ENCODE peak calls at places on chromosome 5, in ten cellular contexts. One of them, this sample, is unnamed.

GRCh38 chr5:126515337-126515736 is 79.7 kb downstream of the ALDH7A1 start:
- DNase-seq in left lung: no peak
- DNase-seq in choroid plexus epithelial cell: no peak
- DNase-seq in A549: no peak
- DNase-seq in Panc1: no peak
- DNase-seq in cardiac muscle cell: no peak
- DNase-seq in colonic mucosa: no peak
- DNase-seq in activated B cell treated with CpG ODN at 0.5 μM for 24 hours: no peak
- DNase-seq in fibroblast of the aortic adventitia: peak; percentile 57
- DNase-seq in neural crest cell: no peak
- DNase-seq in this sample: no peak

GRCh38 chr5:180601591-180602480 is 10.5 kb upstream of the SCGB3A1 start:
- DNase-seq in left lung: peak; percentile 23
- DNase-seq in choroid plexus epithelial cell: no peak
- DNase-seq in A549: no peak
- DNase-seq in Panc1: no peak
- DNase-seq in cardiac muscle cell: no peak
- DNase-seq in colonic mucosa: no peak
- DNase-seq in activated B cell treated with CpG ODN at 0.5 μM for 24 hours: no peak
- DNase-seq in fibroblast of the aortic adventitia: no peak
- DNase-seq in neural crest cell: no peak
- DNase-seq in this sample: no peak

GRCh38 chr5:5244581-5244980 is 104.5 kb downstream of the ADAMTS16 start:
- DNase-seq in left lung: no peak
- DNase-seq in choroid plexus epithelial cell: no peak
- DNase-seq in A549: no peak
- DNase-seq in Panc1: no peak
- DNase-seq in cardiac muscle cell: no peak
- DNase-seq in colonic mucosa: no peak
- DNase-seq in activated B cell treated with CpG ODN at 0.5 μM for 24 hours: no peak
- DNase-seq in fibroblast of the aortic adventitia: no peak
- DNase-seq in neural crest cell: no peak
- DNase-seq in this sample: no peak

GRCh38 chr5:17114715-17115599 is 102.5 kb upstream of the BASP1 start:
- DNase-seq in left lung: no peak
- DNase-seq in choroid plexus epithelial cell: no peak
- DNase-seq in A549: no peak
- DNase-seq in Panc1: no peak
- DNase-seq in cardiac muscle cell: no peak
- DNase-seq in colonic mucosa: peak; percentile 44
- DNase-seq in activated B cell treated with CpG ODN at 0.5 μM for 24 hours: no peak
- DNase-seq in fibroblast of the aortic adventitia: no peak
- DNase-seq in neural crest cell: no peak
- DNase-seq in this sample: no peak

GRCh38 chr5:52800394-52801213 is 12.9 kb downstream of the ITGA1 start:
- DNase-seq in left lung: peak; percentile 82
- DNase-seq in choroid plexus epithelial cell: peak; percentile 84
- DNase-seq in A549: peak; percentile 39
- DNase-seq in Panc1: peak; percentile 46
- DNase-seq in cardiac muscle cell: peak; percentile 57
- DNase-seq in colonic mucosa: peak; percentile 72
- DNase-seq in activated B cell treated with CpG ODN at 0.5 μM for 24 hours: peak; percentile 30
- DNase-seq in fibroblast of the aortic adventitia: peak; percentile 64
- DNase-seq in neural crest cell: peak; percentile 17
- DNase-seq in this sample: peak; percentile 80

GRCh38 chr5:90740244-90740799 is 181.7 kb downstream of the ADGRV1 start:
- DNase-seq in left lung: no peak
- DNase-seq in choroid plexus epithelial cell: no peak
- DNase-seq in A549: no peak
- DNase-seq in Panc1: no peak
- DNase-seq in cardiac muscle cell: no peak
- DNase-seq in colonic mucosa: no peak
- DNase-seq in activated B cell treated with CpG ODN at 0.5 μM for 24 hours: no peak
- DNase-seq in fibroblast of the aortic adventitia: no peak
- DNase-seq in neural crest cell: no peak
- DNase-seq in this sample: no peak

GRCh38 chr5:171709930-171710329 is 75.7 kb upstream of the SMIM23 start:
- DNase-seq in left lung: no peak
- DNase-seq in choroid plexus epithelial cell: peak; percentile 56
- DNase-seq in A549: no peak
- DNase-seq in Panc1: no peak
- DNase-seq in cardiac muscle cell: no peak
- DNase-seq in colonic mucosa: no peak
- DNase-seq in activated B cell treated with CpG ODN at 0.5 μM for 24 hours: no peak
- DNase-seq in fibroblast of the aortic adventitia: no peak
- DNase-seq in neural crest cell: no peak
- DNase-seq in this sample: no peak

GRCh38 chr5:173391031-173391430 is 62.8 kb upstream of the STC2 start:
- DNase-seq in left lung: no peak
- DNase-seq in choroid plexus epithelial cell: no peak
- DNase-seq in A549: no peak
- DNase-seq in Panc1: no peak
- DNase-seq in cardiac muscle cell: no peak
- DNase-seq in colonic mucosa: no peak
- DNase-seq in activated B cell treated with CpG ODN at 0.5 μM for 24 hours: no peak
- DNase-seq in fibroblast of the aortic adventitia: no peak
- DNase-seq in neural crest cell: no peak
- DNase-seq in this sample: no peak

GRCh38 chr5:58466939-58467338 is 7.1 kb upstream of the PLK2 start:
- DNase-seq in left lung: no peak
- DNase-seq in choroid plexus epithelial cell: peak; percentile 87
- DNase-seq in A549: peak; percentile 25
- DNase-seq in Panc1: no peak
- DNase-seq in cardiac muscle cell: no peak
- DNase-seq in colonic mucosa: no peak
- DNase-seq in activated B cell treated with CpG ODN at 0.5 μM for 24 hours: no peak
- DNase-seq in fibroblast of the aortic adventitia: no peak
- DNase-seq in neural crest cell: no peak
- DNase-seq in this sample: peak; percentile 43

GRCh38 chr5:146052780-146053179 is 52.6 kb downstream of the PLAC8L1 start:
- DNase-seq in left lung: no peak
- DNase-seq in choroid plexus epithelial cell: peak; percentile 26
- DNase-seq in A549: no peak
- DNase-seq in Panc1: no peak
- DNase-seq in cardiac muscle cell: peak; percentile 29
- DNase-seq in colonic mucosa: no peak
- DNase-seq in activated B cell treated with CpG ODN at 0.5 μM for 24 hours: no peak
- DNase-seq in fibroblast of the aortic adventitia: no peak
- DNase-seq in neural crest cell: no peak
- DNase-seq in this sample: peak; percentile 41
- TF ChIP-seq CTCF in left lung: no peak
- TF ChIP-seq CTCF in choroid plexus epithelial cell: peak; percentile 65
- TF ChIP-seq CTCF in A549: peak; percentile 43
- TF ChIP-seq CTCF in Panc1: peak; percentile 64
- TF ChIP-seq CTCF in cardiac muscle cell: peak; percentile 41
- TF ChIP-seq CTCF in colonic mucosa: no peak
- TF ChIP-seq CTCF in activated B cell treated with CpG ODN at 0.5 μM for 24 hours: no peak
- TF ChIP-seq CTCF in fibroblast of the aortic adventitia: peak; percentile 25
- TF ChIP-seq CTCF in neural crest cell: peak; percentile 54
- TF ChIP-seq CTCF in this sample: peak; percentile 39

GRCh38 chr5:64451551-64451950 is 54.3 kb upstream of the RGS7BP start:
- DNase-seq in left lung: no peak
- DNase-seq in choroid plexus epithelial cell: no peak
- DNase-seq in A549: no peak
- DNase-seq in Panc1: no peak
- DNase-seq in cardiac muscle cell: no peak
- DNase-seq in colonic mucosa: no peak
- DNase-seq in activated B cell treated with CpG ODN at 0.5 μM for 24 hours: no peak
- DNase-seq in fibroblast of the aortic adventitia: no peak
- DNase-seq in neural crest cell: no peak
- DNase-seq in this sample: no peak
- TF ChIP-seq CTCF in left lung: no peak
- TF ChIP-seq CTCF in choroid plexus epithelial cell: no peak
- TF ChIP-seq CTCF in A549: no peak
- TF ChIP-seq CTCF in Panc1: no peak
- TF ChIP-seq CTCF in cardiac muscle cell: no peak
- TF ChIP-seq CTCF in colonic mucosa: no peak
- TF ChIP-seq CTCF in activated B cell treated with CpG ODN at 0.5 μM for 24 hours: no peak
- TF ChIP-seq CTCF in fibroblast of the aortic adventitia: no peak
- TF ChIP-seq CTCF in neural crest cell: no peak
- TF ChIP-seq CTCF in this sample: no peak

GRCh38 chr5:95863383-95863757 is 40.8 kb upstream of the GLRX start:
- DNase-seq in left lung: no peak
- DNase-seq in choroid plexus epithelial cell: peak; percentile 82
- DNase-seq in A549: no peak
- DNase-seq in Panc1: no peak
- DNase-seq in cardiac muscle cell: no peak
- DNase-seq in colonic mucosa: peak; percentile 28
- DNase-seq in activated B cell treated with CpG ODN at 0.5 μM for 24 hours: no peak
- DNase-seq in fibroblast of the aortic adventitia: peak; percentile 83
- DNase-seq in neural crest cell: no peak
- DNase-seq in this sample: peak; percentile 85

GRCh38 chr5:95864456-95864855 is 41.9 kb upstream of the GLRX start:
- DNase-seq in left lung: no peak
- DNase-seq in choroid plexus epithelial cell: no peak
- DNase-seq in A549: no peak
- DNase-seq in Panc1: no peak
- DNase-seq in cardiac muscle cell: no peak
- DNase-seq in colonic mucosa: no peak
- DNase-seq in activated B cell treated with CpG ODN at 0.5 μM for 24 hours: no peak
- DNase-seq in fibroblast of the aortic adventitia: no peak
- DNase-seq in neural crest cell: no peak
- DNase-seq in this sample: no peak

GRCh38 chr5:95861221-95861857 is 38.8 kb upstream of the GLRX start:
- DNase-seq in left lung: peak; percentile 87
- DNase-seq in choroid plexus epithelial cell: peak; percentile 100
- DNase-seq in A549: peak; percentile 78
- DNase-seq in Panc1: peak; percentile 88
- DNase-seq in cardiac muscle cell: peak; percentile 30
- DNase-seq in colonic mucosa: peak; percentile 46
- DNase-seq in activated B cell treated with CpG ODN at 0.5 μM for 24 hours: no peak
- DNase-seq in fibroblast of the aortic adventitia: peak; percentile 98
- DNase-seq in neural crest cell: no peak
- DNase-seq in this sample: peak; percentile 98

GRCh38 chr5:95862636-95863382 is 40.3 kb upstream of the GLRX start:
- DNase-seq in left lung: no peak
- DNase-seq in choroid plexus epithelial cell: peak; percentile 35
- DNase-seq in A549: no peak
- DNase-seq in Panc1: no peak
- DNase-seq in cardiac muscle cell: peak; percentile 63
- DNase-seq in colonic mucosa: peak; percentile 11
- DNase-seq in activated B cell treated with CpG ODN at 0.5 μM for 24 hours: no peak
- DNase-seq in fibroblast of the aortic adventitia: no peak
- DNase-seq in neural crest cell: no peak
- DNase-seq in this sample: no peak

GRCh38 chr5:95861858-95862561 is 39.5 kb upstream of the GLRX start:
- DNase-seq in left lung: no peak
- DNase-seq in choroid plexus epithelial cell: peak; percentile 82
- DNase-seq in A549: no peak
- DNase-seq in Panc1: no peak
- DNase-seq in cardiac muscle cell: no peak
- DNase-seq in colonic mucosa: no peak
- DNase-seq in activated B cell treated with CpG ODN at 0.5 μM for 24 hours: no peak
- DNase-seq in fibroblast of the aortic adventitia: peak; percentile 59
- DNase-seq in neural crest cell: no peak
- DNase-seq in this sample: peak; percentile 90
- TF ChIP-seq CTCF in left lung: no peak
- TF ChIP-seq CTCF in choroid plexus epithelial cell: peak; percentile 35
- TF ChIP-seq CTCF in A549: no peak
- TF ChIP-seq CTCF in Panc1: peak; percentile 18
- TF ChIP-seq CTCF in cardiac muscle cell: no peak
- TF ChIP-seq CTCF in colonic mucosa: no peak
- TF ChIP-seq CTCF in activated B cell treated with CpG ODN at 0.5 μM for 24 hours: no peak
- TF ChIP-seq CTCF in fibroblast of the aortic adventitia: peak; percentile 16
- TF ChIP-seq CTCF in neural crest cell: peak; percentile 25
- TF ChIP-seq CTCF in this sample: peak; percentile 12

GRCh38 chr5:133612021-133612860 is at the start of gene FSTL4:
- DNase-seq in left lung: peak; percentile 40
- DNase-seq in choroid plexus epithelial cell: no peak
- DNase-seq in A549: peak; percentile 46
- DNase-seq in Panc1: no peak
- DNase-seq in cardiac muscle cell: peak; percentile 56
- DNase-seq in colonic mucosa: peak; percentile 33
- DNase-seq in activated B cell treated with CpG ODN at 0.5 μM for 24 hours: peak; percentile 41
- DNase-seq in fibroblast of the aortic adventitia: no peak
- DNase-seq in neural crest cell: peak; percentile 15
- DNase-seq in this sample: no peak

GRCh38 chr5:133611357-133612020 is 852 bp downstream of the FSTL4 start:
- DNase-seq in left lung: no peak
- DNase-seq in choroid plexus epithelial cell: no peak
- DNase-seq in A549: peak; percentile 15
- DNase-seq in Panc1: no peak
- DNase-seq in cardiac muscle cell: peak; percentile 18
- DNase-seq in colonic mucosa: no peak
- DNase-seq in activated B cell treated with CpG ODN at 0.5 μM for 24 hours: peak; percentile 24
- DNase-seq in fibroblast of the aortic adventitia: no peak
- DNase-seq in neural crest cell: peak; percentile 18
- DNase-seq in this sample: no peak

GRCh38 chr5:133613743-133614142 is 1.4 kb upstream of the FSTL4 start:
- DNase-seq in left lung: no peak
- DNase-seq in choroid plexus epithelial cell: no peak
- DNase-seq in A549: no peak
- DNase-seq in Panc1: no peak
- DNase-seq in cardiac muscle cell: no peak
- DNase-seq in colonic mucosa: no peak
- DNase-seq in activated B cell treated with CpG ODN at 0.5 μM for 24 hours: no peak
- DNase-seq in fibroblast of the aortic adventitia: no peak
- DNase-seq in neural crest cell: no peak
- DNase-seq in this sample: no peak

GRCh38 chr5:133613184-133613583 is 843 bp upstream of the FSTL4 start:
- DNase-seq in left lung: no peak
- DNase-seq in choroid plexus epithelial cell: no peak
- DNase-seq in A549: no peak
- DNase-seq in Panc1: no peak
- DNase-seq in cardiac muscle cell: no peak
- DNase-seq in colonic mucosa: no peak
- DNase-seq in activated B cell treated with CpG ODN at 0.5 μM for 24 hours: no peak
- DNase-seq in fibroblast of the aortic adventitia: no peak
- DNase-seq in neural crest cell: no peak
- DNase-seq in this sample: no peak

DNA sequence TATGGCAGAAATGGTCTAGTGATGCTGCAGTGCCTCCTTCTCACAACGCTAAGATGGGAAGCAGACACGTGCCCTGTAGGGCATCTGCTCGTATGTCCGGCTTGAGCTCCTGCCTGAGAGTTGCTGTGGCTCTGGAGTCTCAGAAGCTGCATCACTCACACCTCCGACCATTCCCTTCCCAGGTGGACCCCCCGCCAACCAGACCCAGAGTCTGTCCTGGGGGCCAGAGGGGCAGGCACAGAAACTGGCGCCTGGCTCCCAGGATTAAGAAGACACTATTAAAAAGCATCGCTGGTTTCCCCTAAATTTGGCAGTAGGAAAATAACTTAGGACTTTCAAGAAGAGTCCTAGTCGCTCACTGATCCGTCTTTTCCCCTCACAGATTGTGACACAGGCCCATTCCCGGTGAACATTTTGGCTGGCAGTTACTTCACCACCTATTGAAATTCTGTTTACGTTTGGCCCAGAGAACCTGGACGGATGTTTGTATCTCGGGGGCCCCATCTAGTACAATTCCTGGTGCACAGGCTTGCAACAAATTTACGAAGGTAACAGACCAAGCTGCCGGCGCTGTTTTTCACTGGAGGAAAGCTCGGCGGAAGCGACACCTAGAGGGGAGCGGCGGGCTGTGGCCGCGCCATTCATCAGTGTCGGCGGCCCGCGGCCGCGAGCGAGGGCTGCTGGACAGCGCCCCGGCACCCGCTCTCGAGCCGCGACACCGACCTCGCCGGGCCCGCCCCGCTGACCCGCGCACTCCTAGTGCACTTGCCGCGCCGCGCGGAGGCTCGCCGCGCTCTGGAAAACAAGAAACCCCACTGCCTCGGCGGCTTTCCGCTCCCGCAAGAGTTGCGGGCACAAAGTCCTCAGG is 1.6 kb downstream of the FSTL4 start:
- DNase-seq in left lung: peak; percentile 56
- DNase-seq in choroid plexus epithelial cell: peak; percentile 41
- DNase-seq in A549: peak; percentile 82
- DNase-seq in Panc1: no peak
- DNase-seq in cardiac muscle cell: peak; percentile 95
- DNase-seq in colonic mucosa: peak; percentile 48
- DNase-seq in activated B cell treated with CpG ODN at 0.5 μM for 24 hours: peak; percentile 39
- DNase-seq in fibroblast of the aortic adventitia: no peak
- DNase-seq in neural crest cell: peak; percentile 73
- DNase-seq in this sample: peak; percentile 20
- TF ChIP-seq CTCF in left lung: peak; percentile 34
- TF ChIP-seq CTCF in choroid plexus epithelial cell: peak; percentile 60
- TF ChIP-seq CTCF in A549: peak; percentile 66
- TF ChIP-seq CTCF in Panc1: peak; percentile 85
- TF ChIP-seq CTCF in cardiac muscle cell: peak; percentile 48
- TF ChIP-seq CTCF in colonic mucosa: peak; percentile 22
- TF ChIP-seq CTCF in activated B cell treated with CpG ODN at 0.5 μM for 24 hours: no peak
- TF ChIP-seq CTCF in fibroblast of the aortic adventitia: peak; percentile 32
- TF ChIP-seq CTCF in neural crest cell: peak; percentile 67
- TF ChIP-seq CTCF in this sample: no peak